ENCODE peak calls at places on chromosome 16, in four cellular contexts. V is H9, I is mesenchymal stem cell, L is IMR-90. A is an unnamed sample.

GRCh38 chr16:87344931-87345631 is 27.9 kb upstream of the C16orf95 start:
- DNase-seq in V (peak; percentile 39), L (no peak), I (no peak), A (peak; percentile 38)

GRCh38 chr16:4882633-4883285 is 35.5 kb downstream of the UBN1 start:
- DNase-seq in V (no peak), I (peak; percentile 43), L (peak; percentile 80), A (no peak)

GRCh38 chr16:88297178-88297720 is 85.5 kb upstream of the ZNF469 start:
- DNase-seq in V (no peak), L (no peak), I (no peak), A (no peak)

GRCh38 chr16:14196011-14196410 is 124.9 kb downstream of the MRTFB start:
- DNase-seq in L (peak; percentile 18), I (peak; percentile 55), V (no peak), A (peak; percentile 13)

GRCh38 chr16:75267631-75268264 is 16.3 kb upstream of the BCAR1 start:
- DNase-seq in L (peak; percentile 53), V (no peak), I (peak; percentile 76), A (peak; percentile 63)

GRCh38 chr16:57977418-57978069 is 6.6 kb upstream of the CNGB1 start:
- DNase-seq in I (no peak), L (no peak), V (no peak), A (no peak)

GRCh38 chr16:13148836-13149235 is 247.4 kb downstream of the SHISA9 start:
- DNase-seq in V (no peak), L (no peak), I (no peak), A (no peak)

GRCh38 chr16:71426069-71426879 is 15.6 kb downstream of the TLE7 start:
- DNase-seq in I (peak; percentile 86), L (peak; percentile 90), V (peak; percentile 95), A (peak; percentile 100)

GRCh38 chr16:50369133-50369804 is 481 bp upstream of the BRD7 start:
- DNase-seq in L (no peak), V (no peak), I (no peak), A (peak; percentile 50)

GRCh38 chr16:15509051-15509592 is 74.7 kb downstream of the BMERB1 start:
- DNase-seq in L (no peak), V (no peak), I (peak; percentile 22), A (peak; percentile 71)

GRCh38 chr16:65825191-65825856 is 541.2 kb upstream of the CDH5 start:
- DNase-seq in L (no peak), I (no peak), V (no peak), A (no peak)
- H3K18ac ChIP-seq in L (no peak overlapping the region), I (no peak overlapping the region), V (no peak overlapping the region), A (no peak overlapping the region)

GRCh38 chr16:30119428-30119827 is 3.6 kb downstream of the MAPK3 start:
- DNase-seq in I (no peak), V (no peak), L (peak; percentile 13), A (no peak)
- H3K23ac ChIP-seq in I (no peak overlapping the region), V (no peak overlapping the region), L (no peak overlapping the region), A (no peak overlapping the region)

DNA sequence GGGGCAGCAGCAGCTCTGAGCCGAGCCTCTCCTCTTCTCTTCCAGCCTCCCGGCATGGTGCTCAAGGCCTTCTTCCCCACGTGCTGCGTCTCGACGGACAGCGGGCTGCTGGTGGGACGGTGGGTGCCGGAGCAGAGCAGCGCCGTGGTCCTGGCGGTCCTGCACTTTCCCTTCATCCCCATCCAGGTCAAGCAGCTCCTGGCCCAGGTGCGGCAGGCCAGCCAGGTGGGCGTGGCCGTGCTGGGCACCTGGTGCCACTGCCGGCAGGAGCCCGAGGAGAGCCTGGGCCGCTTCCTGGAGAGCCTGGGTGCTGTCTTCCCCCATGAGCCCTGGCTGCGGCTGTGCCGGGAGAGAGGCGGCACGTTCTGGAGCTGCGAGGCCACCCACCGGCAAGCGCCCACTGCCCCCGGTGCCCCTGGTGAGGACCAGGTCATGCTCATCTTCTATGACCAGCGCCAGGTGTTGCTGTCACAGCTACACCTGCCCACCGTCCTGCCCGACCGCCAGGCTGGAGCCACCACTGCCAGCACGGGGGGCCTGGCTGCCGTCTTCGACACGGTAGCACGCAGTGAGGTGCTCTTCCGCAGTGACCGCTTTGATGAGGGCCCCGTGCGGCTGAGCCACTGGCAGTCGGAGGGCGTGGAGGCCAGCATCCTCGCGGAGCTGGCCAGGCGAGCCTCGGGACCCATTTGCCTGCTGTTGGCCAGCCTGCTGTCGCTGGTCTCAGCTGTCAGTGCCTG is 4.4 kb downstream of the PIGQ start:
- DNase-seq in L (no peak), V (no peak), I (no peak), A (no peak)
- H3K9ac ChIP-seq in L (no peak overlapping the region), V (no peak overlapping the region), I (no peak overlapping the region), A (no peak overlapping the region)

GRCh38 chr16:85346404-85347212 is 234.3 kb upstream of the CIBAR2 start:
- DNase-seq in I (no peak), L (no peak), V (no peak), A (no peak)

GRCh38 chr16:85342348-85342747 is 230.1 kb upstream of the CIBAR2 start:
- DNase-seq in L (no peak), V (no peak), I (no peak), A (no peak)

GRCh38 chr16:85347213-85347591 is 234.9 kb upstream of the CIBAR2 start:
- DNase-seq in V (peak; percentile 71), L (no peak), I (peak; percentile 54), A (peak; percentile 54)

GRCh38 chr16:85345129-85345639 is 232.9 kb upstream of the CIBAR2 start:
- DNase-seq in L (no peak), V (no peak), I (no peak), A (no peak)

DNA sequence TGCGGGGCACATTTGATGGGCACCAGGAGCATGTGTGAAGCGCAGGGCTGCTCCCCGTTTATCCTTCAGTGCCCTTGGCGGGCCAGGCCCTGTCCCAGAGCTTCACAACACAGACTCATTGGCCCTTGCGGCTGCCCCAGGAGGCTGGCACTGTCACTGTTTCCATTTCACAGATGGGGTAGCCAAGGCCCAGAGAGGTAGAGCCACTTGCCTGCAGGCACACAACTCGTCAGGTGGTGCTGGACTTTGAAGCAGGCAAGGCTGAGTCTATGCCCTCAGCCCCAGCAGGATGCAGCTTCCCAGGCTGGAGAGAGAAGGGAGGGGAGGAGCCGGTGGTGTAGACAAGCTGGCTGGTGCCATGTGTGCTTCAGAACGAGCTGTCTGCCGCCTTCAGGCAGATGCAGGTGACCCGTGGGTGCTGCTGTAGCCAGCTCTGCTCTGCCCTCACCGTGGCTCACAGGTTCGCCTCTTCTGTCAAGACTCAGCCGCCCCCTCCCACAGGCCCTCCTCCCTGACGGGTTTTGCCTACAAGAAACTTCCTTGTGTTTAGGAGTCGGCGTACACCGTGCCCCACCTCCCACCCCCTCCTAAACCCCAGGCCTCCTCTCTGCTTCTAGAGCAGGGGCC is 232.3 kb upstream of the CIBAR2 start:
- DNase-seq in I (no peak), L (no peak), V (no peak), A (no peak)
- H3K18ac ChIP-seq in I (peak overlapping the region; percentile 6), L (no peak overlapping the region), V (no peak overlapping the region), A (no peak overlapping the region)

GRCh38 chr16:67278773-67279295 is 498 bp upstream of the PLEKHG4 start:
- DNase-seq in L (no peak), I (peak; percentile 32), V (peak; percentile 53), A (peak; percentile 38)
- H3K23ac ChIP-seq in L (peak overlapping the region; percentile 89), I (no peak overlapping the region), V (no peak overlapping the region), A (no peak overlapping the region)

GRCh38 chr16:11795887-11796226 is 1.2 kb downstream of the ZC3H7A start:
- DNase-seq in L (no peak), I (no peak), V (no peak), A (no peak)
- H3K9ac ChIP-seq in L (peak overlapping the region; percentile 85), I (peak overlapping the region; percentile 98), V (no peak overlapping the region), A (peak overlapping the region; percentile 78)

DNA sequence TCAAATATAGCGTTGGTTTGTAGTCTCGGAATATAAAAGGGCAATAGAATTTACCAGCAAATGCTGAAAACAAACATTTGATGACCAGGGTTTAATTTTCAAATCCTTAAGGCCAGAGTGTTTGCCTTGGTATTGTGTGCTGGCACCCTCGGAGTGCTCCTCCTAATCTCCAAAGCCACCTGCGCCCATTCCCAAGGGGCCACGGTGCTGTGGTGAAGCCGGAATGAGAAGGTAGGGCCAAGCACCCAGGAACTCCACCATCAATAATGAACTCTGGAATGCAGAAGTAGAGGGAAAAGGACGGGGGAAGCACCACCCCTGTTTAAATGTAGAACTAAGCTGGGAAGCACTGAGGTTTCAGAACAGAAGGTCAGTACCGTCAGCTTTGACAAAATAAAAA is 51.8 kb downstream of the COG7 start:
- DNase-seq in L (no peak), V (no peak), I (no peak), A (no peak)
- H3K18ac ChIP-seq in L (no peak overlapping the region), V (no peak overlapping the region), I (no peak overlapping the region), A (no peak overlapping the region)

DNA sequence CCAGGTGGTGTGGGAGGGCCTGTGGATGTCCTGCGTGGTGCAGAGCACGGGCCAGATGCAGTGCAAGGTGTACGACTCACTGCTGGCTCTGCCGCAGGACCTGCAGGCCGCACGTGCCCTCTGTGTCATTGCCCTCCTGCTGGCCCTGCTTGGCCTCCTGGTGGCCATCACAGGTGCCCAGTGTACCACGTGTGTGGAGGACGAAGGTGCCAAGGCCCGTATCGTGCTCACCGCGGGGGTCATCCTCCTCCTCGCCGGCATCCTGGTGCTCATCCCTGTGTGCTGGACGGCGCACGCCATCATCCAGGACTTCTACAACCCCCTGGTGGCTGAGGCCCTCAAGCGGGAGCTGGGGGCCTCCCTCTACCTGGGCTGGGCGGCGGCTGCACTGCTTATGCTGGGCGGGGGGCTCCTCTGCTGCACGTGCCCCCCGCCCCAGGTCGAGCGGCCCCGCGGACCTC is 798 bp downstream of the CLDN9 start:
- DNase-seq in I (no peak), L (no peak), V (peak; percentile 66), A (no peak)
- H3K23ac ChIP-seq in I (no peak overlapping the region), L (no peak overlapping the region), V (no peak overlapping the region), A (no peak overlapping the region)

DNA sequence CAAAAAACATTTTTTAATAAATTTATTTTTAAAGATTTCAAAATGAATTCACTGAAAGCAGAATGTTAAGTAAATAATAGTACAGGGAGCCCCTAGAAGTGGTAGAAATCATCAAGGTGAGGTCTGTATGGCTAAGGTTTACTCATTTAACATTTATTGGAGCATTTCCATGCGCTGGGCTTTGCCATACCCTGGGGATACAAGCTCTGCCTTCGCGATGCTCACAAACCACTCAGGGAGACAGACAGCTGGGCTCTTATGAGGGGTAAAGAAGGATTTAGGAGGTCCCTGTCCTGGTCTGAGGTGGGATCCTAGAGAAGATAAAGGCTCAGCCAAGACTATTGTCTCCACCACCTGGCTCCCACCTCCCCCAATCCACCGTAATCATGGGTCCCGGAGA is 11.3 kb upstream of the LPCAT2 start:
- DNase-seq in V (no peak), L (no peak), I (no peak), A (no peak)
- H3K9ac ChIP-seq in V (no peak overlapping the region), L (no peak overlapping the region), I (peak overlapping the region; percentile 75), A (no peak overlapping the region)